ENCODE peak calls at places on chromosomes 16 and 17, in five cellular contexts. One of them, this sample, is unnamed.

GRCh38 chr16:318628-319027 is 33.9 kb downstream of the AXIN1 start:
- DNase-seq in HCT116: no peak
- DNase-seq in left ventricle myocardium inferior: no peak
- DNase-seq in neural progenitor cell: peak; percentile 75
- DNase-seq in fibroblast of lung: no peak
- DNase-seq in this sample: no peak

GRCh38 chr17:7538050-7538449 is 10.8 kb upstream of the TNFSF12 start:
- DNase-seq in left ventricle myocardium inferior: no peak
- DNase-seq in HCT116: no peak
- DNase-seq in fibroblast of lung: no peak
- DNase-seq in neural progenitor cell: no peak
- DNase-seq in this sample: no peak

GRCh38 chr17:38825762-38826247 is 684 bp upstream of the CWC25 start:
- DNase-seq in fibroblast of lung: no peak
- DNase-seq in neural progenitor cell: no peak
- DNase-seq in left ventricle myocardium inferior: no peak
- DNase-seq in HCT116: no peak
- DNase-seq in this sample: no peak

GRCh38 chr17:32699247-32699646 is 177.7 kb downstream of the MYO1D start:
- DNase-seq in HCT116: no peak
- DNase-seq in left ventricle myocardium inferior: no peak
- DNase-seq in neural progenitor cell: no peak
- DNase-seq in fibroblast of lung: no peak
- DNase-seq in this sample: no peak

GRCh38 chr16:64586756-64587155 is 535.1 kb downstream of the CDH11 start:
- DNase-seq in fibroblast of lung: peak; percentile 9
- DNase-seq in HCT116: no peak
- DNase-seq in left ventricle myocardium inferior: no peak
- DNase-seq in neural progenitor cell: no peak
- DNase-seq in this sample: no peak

GRCh38 chr17:1541367-1541904 is 21.2 kb downstream of the PITPNA start:
- DNase-seq in neural progenitor cell: no peak
- DNase-seq in HCT116: no peak
- DNase-seq in left ventricle myocardium inferior: no peak
- DNase-seq in fibroblast of lung: no peak
- DNase-seq in this sample: no peak

GRCh38 chr16:20178297-20178696 is 104.6 kb upstream of the GPR139 start:
- DNase-seq in neural progenitor cell: no peak
- DNase-seq in HCT116: no peak
- DNase-seq in fibroblast of lung: no peak
- DNase-seq in left ventricle myocardium inferior: no peak
- DNase-seq in this sample: no peak

GRCh38 chr16:4029816-4030215 is 86.4 kb downstream of the ADCY9 start:
- DNase-seq in fibroblast of lung: no peak
- DNase-seq in left ventricle myocardium inferior: no peak
- DNase-seq in HCT116: no peak
- DNase-seq in neural progenitor cell: no peak
- DNase-seq in this sample: no peak

GRCh38 chr17:36750316-36750885 is 149.0 kb downstream of the MRM1 start:
- DNase-seq in left ventricle myocardium inferior: no peak
- DNase-seq in neural progenitor cell: no peak
- DNase-seq in HCT116: no peak
- DNase-seq in fibroblast of lung: no peak
- DNase-seq in this sample: peak; percentile 26

GRCh38 chr16:85569615-85570212 is 43.4 kb upstream of the GSE1 start:
- DNase-seq in neural progenitor cell: no peak
- DNase-seq in left ventricle myocardium inferior: no peak
- DNase-seq in fibroblast of lung: peak; percentile 56
- DNase-seq in HCT116: no peak
- DNase-seq in this sample: peak; percentile 62

GRCh38 chr17:40910441-40910841 is 25.4 kb upstream of the KRT20 start:
- DNase-seq in left ventricle myocardium inferior: no peak
- DNase-seq in HCT116: no peak
- DNase-seq in neural progenitor cell: no peak
- DNase-seq in fibroblast of lung: peak; percentile 49
- DNase-seq in this sample: no peak

GRCh38 chr17:9329251-9329921 is 246.2 kb downstream of the STX8 start:
- DNase-seq in fibroblast of lung: no peak
- DNase-seq in neural progenitor cell: peak; percentile 25
- DNase-seq in left ventricle myocardium inferior: peak; percentile 19
- DNase-seq in HCT116: no peak
- DNase-seq in this sample: no peak

GRCh38 chr16:72073831-72074230 is 10.8 kb downstream of the HPR start:
- DNase-seq in fibroblast of lung: peak; percentile 56
- DNase-seq in neural progenitor cell: no peak
- DNase-seq in left ventricle myocardium inferior: peak; percentile 53
- DNase-seq in HCT116: no peak
- DNase-seq in this sample: no peak

GRCh38 chr17:51064061-51064735 is 56.5 kb downstream of the SPAG9 start:
- DNase-seq in left ventricle myocardium inferior: no peak
- DNase-seq in fibroblast of lung: no peak
- DNase-seq in HCT116: no peak
- DNase-seq in neural progenitor cell: no peak
- DNase-seq in this sample: no peak

GRCh38 chr16:67993207-67994036 is 5.9 kb downstream of the DPEP2 start:
- DNase-seq in neural progenitor cell: peak; percentile 84
- DNase-seq in left ventricle myocardium inferior: peak; percentile 85
- DNase-seq in HCT116: peak; percentile 63
- DNase-seq in fibroblast of lung: peak; percentile 60
- DNase-seq in this sample: peak; percentile 92

GRCh38 chr17:35588196-35588920 is 1.2 kb downstream of the AP2B1 start:
- DNase-seq in fibroblast of lung: peak; percentile 36
- DNase-seq in left ventricle myocardium inferior: no peak
- DNase-seq in neural progenitor cell: no peak
- DNase-seq in HCT116: peak; percentile 73
- DNase-seq in this sample: no peak

GRCh38 chr16:58345574-58346354 is 46.5 kb upstream of the GINS3 start:
- DNase-seq in neural progenitor cell: no peak
- DNase-seq in fibroblast of lung: peak; percentile 14
- DNase-seq in HCT116: no peak
- DNase-seq in left ventricle myocardium inferior: no peak
- DNase-seq in this sample: no peak

GRCh38 chr16:15874745-15875314 is 13.6 kb downstream of the CEP20 start:
- DNase-seq in fibroblast of lung: peak; percentile 87
- DNase-seq in neural progenitor cell: peak; percentile 70
- DNase-seq in HCT116: peak; percentile 61
- DNase-seq in left ventricle myocardium inferior: peak; percentile 36
- DNase-seq in this sample: no peak

GRCh38 chr17:32486091-32486700 is 597 bp upstream of the CDK5R1 start:
- DNase-seq in neural progenitor cell: peak; percentile 93
- DNase-seq in fibroblast of lung: peak; percentile 65
- DNase-seq in left ventricle myocardium inferior: peak; percentile 74
- DNase-seq in HCT116: peak; percentile 43
- DNase-seq in this sample: peak; percentile 75

GRCh38 chr17:53061446-53061845 is 761.3 kb upstream of the KIF2B start:
- DNase-seq in fibroblast of lung: no peak
- DNase-seq in left ventricle myocardium inferior: no peak
- DNase-seq in HCT116: no peak
- DNase-seq in neural progenitor cell: no peak
- DNase-seq in this sample: no peak

DNA sequence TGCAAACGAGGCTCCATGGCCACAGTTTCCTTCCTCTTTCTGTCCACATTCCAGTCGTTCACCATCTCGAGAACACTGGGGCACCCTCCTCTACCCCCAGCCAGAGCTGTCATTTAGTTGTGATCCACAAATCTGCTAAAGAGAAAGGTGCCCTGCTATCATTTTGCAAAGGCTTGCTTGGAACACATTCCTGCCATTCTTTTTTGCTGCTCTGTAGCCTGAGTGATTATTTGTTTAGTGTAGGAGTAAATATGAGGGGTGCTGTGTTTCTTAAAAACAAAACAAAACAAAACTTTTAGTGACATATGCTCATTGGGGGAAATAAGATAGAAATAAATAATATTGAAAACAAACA is 166.7 kb downstream of the PRKCA start:
- DNase-seq in HCT116: no peak
- DNase-seq in fibroblast of lung: no peak
- DNase-seq in neural progenitor cell: peak; percentile 8
- DNase-seq in left ventricle myocardium inferior: peak; percentile 21
- DNase-seq in this sample: no peak
- H3K4me1 ChIP-seq in HCT116: peaks cover 61% of the 10 kb centered on the region
- H3K4me1 ChIP-seq in fibroblast of lung: peaks cover 37% of the 10 kb centered on the region
- H3K4me1 ChIP-seq in neural progenitor cell: peaks cover 17% of the 10 kb centered on the region
- H3K4me1 ChIP-seq in left ventricle myocardium inferior: peaks cover 33% of the 10 kb centered on the region
- H3K4me1 ChIP-seq in this sample: peaks cover 42% of the 10 kb centered on the region

DNA sequence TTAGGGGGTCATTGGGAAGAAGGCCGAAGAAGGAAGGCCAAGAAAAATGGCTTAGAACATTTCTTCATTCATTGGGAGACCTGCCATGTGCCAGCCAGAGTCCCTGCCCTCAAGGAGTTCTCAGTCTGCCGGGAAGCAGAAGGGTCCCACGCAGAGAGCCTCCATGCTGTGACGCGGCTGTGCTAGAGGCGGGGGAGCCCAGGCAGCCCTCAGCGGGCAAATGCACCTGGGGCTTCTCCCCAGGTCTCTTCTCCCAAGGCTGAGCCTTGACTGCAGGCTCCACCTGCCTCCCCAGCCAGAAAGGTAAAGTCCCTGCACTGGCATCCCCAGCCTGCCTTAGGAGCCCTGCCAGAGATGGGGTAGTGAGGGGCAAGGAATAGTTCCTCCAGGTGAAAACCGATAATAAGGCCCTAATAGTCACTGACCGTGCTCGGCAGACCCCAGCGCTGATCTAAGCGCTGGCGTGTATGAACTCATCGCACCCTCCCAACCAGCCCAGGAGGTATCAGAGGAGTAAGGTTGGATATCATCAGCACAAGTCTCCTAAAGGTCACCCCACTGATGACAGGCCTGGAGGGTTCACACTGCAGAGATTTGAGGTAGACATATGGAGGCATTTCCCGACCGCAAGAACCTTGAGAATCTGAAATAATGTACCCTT is 6.0 kb upstream of the CDR2L start:
- DNase-seq in left ventricle myocardium inferior: no peak
- DNase-seq in fibroblast of lung: no peak
- DNase-seq in neural progenitor cell: no peak
- DNase-seq in HCT116: no peak
- DNase-seq in this sample: no peak
- H3K27ac ChIP-seq in left ventricle myocardium inferior: peak overlapping the region; percentile 93
- H3K27ac ChIP-seq in fibroblast of lung: peak overlapping the region; percentile 63
- H3K27ac ChIP-seq in neural progenitor cell: no peak overlapping the region
- H3K27ac ChIP-seq in HCT116: peak overlapping the region; percentile 76
- H3K27ac ChIP-seq in this sample: peak overlapping the region; percentile 88

DNA sequence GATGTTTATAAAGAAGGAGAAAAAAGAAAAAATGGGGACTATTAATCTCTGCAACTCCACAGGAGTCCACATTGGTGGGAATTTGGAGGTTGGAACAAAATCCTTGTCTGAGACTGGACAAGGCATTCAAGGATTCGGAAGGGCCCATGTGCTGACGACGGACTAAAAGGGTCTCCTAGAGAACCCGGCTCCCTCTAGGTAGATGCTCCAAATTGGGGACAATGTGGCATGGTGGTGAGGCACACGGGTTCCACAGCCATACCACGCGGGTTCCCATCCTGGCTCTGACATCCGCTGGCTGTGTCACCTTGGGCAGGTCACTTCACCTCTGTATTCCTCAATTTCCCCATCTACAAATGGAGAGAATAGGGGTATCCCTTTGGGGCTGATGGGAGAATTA is 227.4 kb downstream of the C16orf78 start:
- DNase-seq in left ventricle myocardium inferior: no peak
- DNase-seq in fibroblast of lung: no peak
- DNase-seq in neural progenitor cell: no peak
- DNase-seq in HCT116: no peak
- DNase-seq in this sample: no peak
- H3K4me1 ChIP-seq in left ventricle myocardium inferior: peaks cover 9% of the 10 kb centered on the region
- H3K4me1 ChIP-seq in fibroblast of lung: peaks cover 2% of the 10 kb centered on the region
- H3K4me1 ChIP-seq in neural progenitor cell: peaks cover 23% of the 10 kb centered on the region
- H3K4me1 ChIP-seq in HCT116: no peaks in the 10 kb centered on the region
- H3K4me1 ChIP-seq in this sample: peaks cover 9% of the 10 kb centered on the region

GRCh38 chr16:24007934-24008333 is 172.2 kb downstream of the PRKCB start:
- DNase-seq in left ventricle myocardium inferior: no peak
- DNase-seq in HCT116: no peak
- DNase-seq in fibroblast of lung: no peak
- DNase-seq in neural progenitor cell: no peak
- DNase-seq in this sample: no peak
- H3K27ac ChIP-seq in left ventricle myocardium inferior: no peak overlapping the region
- H3K27ac ChIP-seq in HCT116: no peak overlapping the region
- H3K27ac ChIP-seq in fibroblast of lung: no peak overlapping the region
- H3K27ac ChIP-seq in neural progenitor cell: no peak overlapping the region
- H3K27ac ChIP-seq in this sample: no peak overlapping the region

DNA sequence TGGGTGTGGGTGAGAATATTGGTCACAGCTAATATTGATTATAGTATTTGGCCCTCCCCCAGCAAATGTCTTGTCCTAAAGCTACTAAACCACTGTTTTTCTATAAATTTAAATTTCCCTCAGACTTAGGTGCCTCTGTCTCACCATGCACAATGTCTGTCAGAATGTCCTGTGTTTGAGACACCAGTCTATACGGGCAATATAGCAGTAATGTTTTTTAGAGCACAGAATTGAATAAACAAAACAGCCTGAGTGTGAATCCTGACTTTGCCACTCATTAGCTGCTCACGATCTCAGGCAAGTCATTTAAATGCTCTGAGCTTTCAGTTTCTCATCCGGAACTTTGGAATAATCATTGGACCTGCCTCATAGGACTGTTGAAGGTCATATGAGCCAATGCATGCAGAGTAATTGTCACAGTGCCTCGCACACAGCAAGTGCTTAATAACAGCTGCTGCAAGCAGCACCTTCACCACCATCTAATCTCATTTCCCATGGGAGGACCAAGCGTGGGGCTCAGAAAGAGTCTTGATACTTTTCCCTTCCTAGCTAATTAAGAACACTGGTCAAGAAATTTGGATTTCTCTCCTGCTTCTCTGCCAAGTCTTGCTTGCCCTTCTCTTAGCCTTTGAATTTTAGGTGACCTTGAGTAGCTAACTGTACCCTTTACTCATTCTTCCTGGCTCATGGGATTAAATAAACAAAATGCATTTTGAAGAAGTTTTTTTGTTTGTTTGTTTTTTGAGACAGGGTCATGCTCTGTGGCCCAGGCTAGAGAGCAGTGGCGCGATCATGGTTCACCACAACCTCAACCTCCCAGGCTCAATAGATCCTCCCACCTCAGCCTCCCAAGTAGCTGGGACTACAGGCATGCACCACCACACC is 9.9 kb downstream of the HLF start:
- DNase-seq in fibroblast of lung: no peak
- DNase-seq in neural progenitor cell: no peak
- DNase-seq in HCT116: no peak
- DNase-seq in left ventricle myocardium inferior: no peak
- DNase-seq in this sample: no peak
- H3K4me1 ChIP-seq in fibroblast of lung: peaks cover 7% of the 10 kb centered on the region
- H3K4me1 ChIP-seq in neural progenitor cell: no peaks in the 10 kb centered on the region
- H3K4me1 ChIP-seq in HCT116: peaks cover 16% of the 10 kb centered on the region
- H3K4me1 ChIP-seq in left ventricle myocardium inferior: peaks cover 73% of the 10 kb centered on the region
- H3K4me1 ChIP-seq in this sample: peaks cover 54% of the 10 kb centered on the region